ENCODE peak calls at places on chromosomes 6 and 20, in four cellular contexts. J is uterus, M is prostate gland, H is vagina. V is an unnamed sample.

GRCh38 chr6:47772993-47773392 is 8.8 kb upstream of the OPN5 start:
- DNase-seq in J (no peak), M (no peak), H (no peak), V (no peak)

GRCh38 chr20:3410464-3410863 is 3.0 kb upstream of the DNAAF9 start:
- DNase-seq in J (no peak), M (no peak), H (no peak), V (no peak)

GRCh38 chr6:27176096-27176495 is 71.4 kb upstream of the PRSS16 start:
- DNase-seq in J (no peak), M (no peak), H (no peak), V (no peak)

GRCh38 chr6:105646391-105646867 is 243.5 kb upstream of the PREP start:
- DNase-seq in J (no peak), M (no peak), H (no peak), V (no peak)

GRCh38 chr6:137001287-137001976 is 43.3 kb downstream of the IL20RA start:
- DNase-seq in J (no peak), M (no peak), H (no peak), V (no peak)

GRCh38 chr20:38665886-38666285 is 58.4 kb upstream of the SLC32A1 start:
- DNase-seq in J (no peak), M (no peak), H (no peak), V (no peak)

GRCh38 chr20:46438156-46438750 is 31.8 kb upstream of the ELMO2 start:
- DNase-seq in J (no peak), M (no peak), H (no peak), V (no peak)

GRCh38 chr20:45154183-45154582 is 20.5 kb upstream of the PI3 start:
- DNase-seq in J (no peak), M (no peak), H (no peak), V (no peak)

GRCh38 chr6:25717856-25718740 is 36.4 kb upstream of the SLC17A4 start:
- DNase-seq in J (no peak), M (peak), H (no peak), V (no peak)

DNA sequence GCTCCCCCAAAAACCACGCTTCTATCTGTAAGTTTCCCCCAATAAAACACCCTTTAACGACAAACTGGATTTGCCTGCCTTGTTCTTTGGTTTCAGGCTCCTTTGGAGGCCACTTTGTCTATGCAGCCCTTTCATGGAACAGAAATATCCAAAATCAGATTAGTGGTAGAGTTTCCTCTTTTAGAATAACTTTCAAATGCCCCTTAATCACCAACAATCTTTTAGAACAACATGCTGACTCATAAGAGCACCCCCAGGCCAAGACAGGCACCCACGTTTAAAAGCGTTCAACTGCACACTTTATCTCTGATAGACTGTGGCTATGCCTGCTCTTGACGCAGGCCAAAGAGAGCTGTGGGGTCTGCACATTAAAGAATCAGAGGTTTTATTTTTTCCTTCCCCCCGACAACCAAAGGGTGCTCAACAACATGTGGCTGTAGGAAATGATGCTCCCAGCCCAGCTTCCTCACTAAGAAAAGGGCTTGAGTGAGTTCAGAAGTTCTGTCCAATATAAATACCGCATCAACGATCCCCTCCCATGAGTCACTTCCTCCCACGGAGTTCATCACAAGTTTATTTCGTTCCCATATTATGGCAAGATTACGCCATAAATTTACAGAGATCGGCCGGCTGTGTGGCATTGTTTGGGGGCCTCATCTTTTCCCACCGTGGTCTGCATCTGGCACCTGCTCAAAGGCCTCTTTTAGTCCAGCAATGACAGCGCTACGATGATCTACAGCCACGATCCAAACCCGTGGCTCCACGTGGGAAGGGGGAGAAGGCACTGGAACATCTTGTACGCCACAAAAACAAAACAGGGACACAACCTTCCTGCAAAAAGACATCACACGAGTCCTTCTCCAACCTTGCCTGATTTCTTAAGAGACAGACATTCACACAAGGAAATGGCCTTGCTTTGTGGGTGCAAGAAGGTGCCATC is 88.8 kb upstream of the NFATC2 start:
- DNase-seq in J (peak), M (peak), H (peak), V (peak)
- TF ChIP-seq POLR2A in J (no peak), M (peak), H (no peak), V (no peak)

GRCh38 chr6:11101417-11101816 is 7.8 kb downstream of the SMIM13 start:
- DNase-seq in J (no peak), M (no peak), H (no peak), V (no peak)
- H3K27ac ChIP-seq in J (no peak), M (no peak), H (no peak), V (no peak)

GRCh38 chr6:37102299-37103168 is 67.4 kb upstream of the PIM1 start:
- DNase-seq in J (peak), M (peak), H (peak), V (peak)
- TF ChIP-seq POLR2A in J (peak), M (peak), H (no peak), V (no peak)

GRCh38 chr20:59150821-59151251 is 12.8 kb upstream of the ZNF831 start:
- DNase-seq in J (no peak), M (no peak), H (no peak), V (no peak)
- H3K27ac ChIP-seq in J (no peak), M (no peak), H (no peak), V (no peak)

GRCh38 chr20:13054011-13054410 is 45.2 kb downstream of the SPTLC3 start:
- DNase-seq in J (no peak), M (no peak), H (no peak), V (no peak)

GRCh38 chr20:13058666-13059389 is 50.1 kb downstream of the SPTLC3 start:
- DNase-seq in J (no peak), M (no peak), H (no peak), V (no peak)

GRCh38 chr20:13061381-13061780 is 52.6 kb downstream of the SPTLC3 start:
- DNase-seq in J (no peak), M (no peak), H (no peak), V (no peak)

GRCh38 chr20:13060327-13060726 is 51.6 kb downstream of the SPTLC3 start:
- DNase-seq in J (no peak), M (no peak), H (no peak), V (no peak)

GRCh38 chr20:13059398-13060136 is 50.8 kb downstream of the SPTLC3 start:
- DNase-seq in J (no peak), M (no peak), H (no peak), V (no peak)
- TF ChIP-seq POLR2A in J (no peak), M (no peak), H (no peak), V (no peak)

DNA sequence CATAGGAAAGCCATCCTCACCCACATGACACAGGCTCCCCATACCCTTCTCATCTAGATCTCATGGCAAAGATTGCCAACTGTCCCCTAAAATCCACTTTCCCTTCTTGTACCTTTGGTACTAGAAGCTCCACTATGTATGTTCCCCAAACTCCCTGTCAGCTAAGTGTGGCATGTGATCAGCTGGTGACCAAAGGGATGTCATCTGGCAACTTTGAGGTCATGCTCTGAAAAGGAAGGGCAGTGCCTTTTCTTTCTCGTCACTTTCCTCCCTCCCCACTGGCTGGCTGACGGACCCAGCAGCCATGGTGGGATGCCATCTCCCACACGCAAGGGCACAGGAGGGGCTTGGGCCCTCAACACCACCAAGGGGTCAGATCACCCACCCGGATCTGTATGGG is 23.8 kb upstream of the TAF8 start:
- DNase-seq in J (no peak), M (no peak), H (no peak), V (no peak)
- H3K27ac ChIP-seq in J (no peak), M (no peak), H (no peak), V (no peak)

DNA sequence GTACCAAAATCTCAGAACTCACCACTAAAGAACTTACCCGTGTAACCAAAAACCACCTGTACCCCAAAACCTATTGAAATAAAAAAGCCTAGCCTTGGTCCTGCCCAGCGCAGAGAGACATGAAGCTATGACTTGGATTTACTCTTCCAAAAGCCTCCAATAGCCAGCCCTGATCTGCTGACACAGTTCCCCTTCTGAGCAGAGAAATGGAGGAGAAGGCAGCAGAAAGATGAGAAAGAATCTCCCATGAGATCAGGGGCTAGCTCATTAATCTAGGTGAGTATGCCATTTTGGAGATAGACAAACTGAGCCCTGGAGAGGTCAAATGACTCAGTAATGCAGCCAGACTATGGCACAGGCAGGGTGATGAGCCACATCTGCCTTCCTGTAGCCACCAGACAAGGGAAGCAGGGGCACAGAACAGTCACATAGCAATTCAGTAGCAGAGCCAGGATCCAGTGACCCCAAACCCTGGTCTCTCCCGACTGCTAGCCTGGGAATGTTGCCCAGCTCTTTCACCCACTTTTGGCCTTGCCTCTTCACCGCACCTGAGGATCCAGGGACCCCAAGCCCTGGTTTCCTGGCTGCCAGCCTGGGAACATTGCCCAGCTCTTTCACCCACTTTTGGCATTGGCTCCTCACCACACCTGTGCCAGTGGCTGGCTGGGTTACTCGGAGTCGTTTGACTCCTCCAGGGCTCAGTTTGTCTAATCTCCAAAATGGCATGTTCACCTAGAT is 7.2 kb upstream of the SDCBP2 start:
- DNase-seq in J (no peak), M (no peak), H (peak), V (peak)
- TF ChIP-seq POLR2A in J (no peak), M (no peak), H (no peak), V (no peak)